ENCODE peak calls at places on chromosome 15, in seven cellular contexts. S, K, C, T, D, G and X are unnamed samples.

GRCh38 chr15:99158626-99159412 is 53.9 kb downstream of the SYNM start:
- DNase-seq in K (no peak), D (no peak), S (no peak), G (no peak), T (no peak), C (peak; percentile 24), X (no peak)

GRCh38 chr15:52256366-52256765 is 39.2 kb downstream of the MYO5C start:
- DNase-seq in S (peak; percentile 81), T (peak; percentile 89), D (peak; percentile 85), C (peak; percentile 88), K (peak; percentile 55), G (no peak), X (peak; percentile 37)

GRCh38 chr15:95432878-95433405 is 897.6 kb upstream of the NR2F2 start:
- DNase-seq in D (no peak), C (no peak), T (no peak), S (no peak), G (no peak), K (no peak), X (no peak)

GRCh38 chr15:68399096-68400065 is 32.6 kb downstream of the ITGA11 start:
- DNase-seq in T (no peak), K (no peak), D (no peak), G (no peak), S (no peak), C (no peak), X (no peak)

GRCh38 chr15:31437686-31438085 is 111.1 kb downstream of the KLF13 start:
- DNase-seq in G (no peak), K (no peak), D (no peak), S (no peak), T (peak; percentile 88), C (no peak), X (no peak)

GRCh38 chr15:29319823-29320222 is 50.2 kb upstream of the NSMCE3 start:
- DNase-seq in K (no peak), G (no peak), T (no peak), D (no peak), C (no peak), S (no peak), X (no peak)

GRCh38 chr15:69164807-69165636 is 4.6 kb downstream of the GLCE start:
- DNase-seq in D (no peak), C (no peak), S (no peak), G (no peak), K (no peak), T (no peak), X (no peak)

GRCh38 chr15:31261266-31262142 is 65.1 kb upstream of the KLF13 start:
- DNase-seq in K (no peak), C (peak; percentile 26), G (peak; percentile 85), T (no peak), D (no peak), S (no peak), X (no peak)

GRCh38 chr15:68815598-68815997 is 5.1 kb downstream of the ANP32A start:
- DNase-seq in C (no peak), S (no peak), G (no peak), K (no peak), T (no peak), D (no peak), X (no peak)

GRCh38 chr15:41498657-41499056 is 5.0 kb downstream of the ITPKA start:
- DNase-seq in K (no peak), T (no peak), G (no peak), S (no peak), D (no peak), C (no peak), X (no peak)

GRCh38 chr15:63231717-63232116 is 42.3 kb downstream of the RAB8B start:
- DNase-seq in S (no peak), K (no peak), G (no peak), C (no peak), D (no peak), T (no peak), X (no peak)

GRCh38 chr15:42581272-42581730 is 5.9 kb downstream of the STARD9 start:
- DNase-seq in D (peak; percentile 87), S (peak; percentile 63), K (peak; percentile 68), T (peak; percentile 88), G (no peak), C (peak; percentile 94), X (peak; percentile 90)

GRCh38 chr15:70679919-70680231 is 83.5 kb downstream of the UACA start:
- DNase-seq in C (no peak), S (no peak), T (no peak), K (no peak), G (no peak), D (no peak), X (no peak)
- TF ChIP-seq CTCF in C (peak; percentile 6), S (no peak), T (peak; percentile 35), K (peak; percentile 1), G (no peak), D (peak; percentile 18), X (no peak)

GRCh38 chr15:78076231-78077052 is 1.1 kb downstream of the TBC1D2B start:
- DNase-seq in T (peak; percentile 31), D (no peak), C (no peak), S (no peak), K (no peak), G (no peak), X (no peak)
- TF ChIP-seq CTCF in T (no peak), D (no peak), C (peak; percentile 49), S (peak; percentile 35), K (no peak), G (peak; percentile 9), X (no peak)

DNA sequence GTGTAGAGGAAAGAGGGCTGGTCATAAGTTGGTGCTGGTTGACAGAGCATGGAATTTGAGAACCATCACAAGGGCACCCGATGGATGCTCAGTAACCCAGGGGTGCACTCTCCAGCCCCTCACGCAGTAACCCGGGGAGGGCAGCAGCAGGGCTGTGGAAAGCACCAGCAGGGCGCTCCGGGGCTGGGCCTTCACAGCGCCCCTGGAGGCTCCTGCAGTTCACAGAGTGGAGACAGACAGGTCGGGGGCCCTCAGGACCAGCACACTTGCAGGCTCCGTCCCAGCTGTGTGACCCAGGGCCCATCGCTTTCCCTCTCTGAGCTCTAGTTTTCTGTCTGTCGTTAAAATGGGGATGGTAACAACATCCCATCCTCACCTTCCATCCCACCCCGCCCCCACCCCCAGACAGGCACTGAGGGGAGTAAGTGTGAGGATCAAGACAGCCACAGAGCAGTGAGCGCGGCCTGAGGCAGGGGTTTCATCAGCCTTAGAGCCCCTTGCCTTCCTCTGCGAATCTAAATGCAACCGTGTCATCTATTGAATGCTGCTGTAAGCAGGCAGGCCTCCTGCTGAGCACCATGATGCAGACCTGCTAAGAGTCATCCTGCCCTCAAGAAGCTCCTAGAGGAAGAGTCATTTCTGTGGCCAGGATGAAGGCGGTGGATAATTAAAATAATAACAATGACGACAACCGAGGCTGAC is 90.2 kb upstream of the LINGO1 start:
- DNase-seq in C (peak; percentile 69), T (no peak), D (no peak), G (no peak), S (no peak), K (no peak), X (no peak)
- TF ChIP-seq CTCF in C (peak; percentile 56), T (no peak), D (no peak), G (no peak), S (no peak), K (no peak), X (no peak)

GRCh38 chr15:70495988-70496387 is 267.4 kb downstream of the UACA start:
- DNase-seq in K (no peak), T (no peak), C (no peak), D (no peak), G (no peak), S (no peak), X (no peak)
- TF ChIP-seq CTCF in K (no peak), T (no peak), C (no peak), D (no peak), G (no peak), S (no peak), X (no peak)

DNA sequence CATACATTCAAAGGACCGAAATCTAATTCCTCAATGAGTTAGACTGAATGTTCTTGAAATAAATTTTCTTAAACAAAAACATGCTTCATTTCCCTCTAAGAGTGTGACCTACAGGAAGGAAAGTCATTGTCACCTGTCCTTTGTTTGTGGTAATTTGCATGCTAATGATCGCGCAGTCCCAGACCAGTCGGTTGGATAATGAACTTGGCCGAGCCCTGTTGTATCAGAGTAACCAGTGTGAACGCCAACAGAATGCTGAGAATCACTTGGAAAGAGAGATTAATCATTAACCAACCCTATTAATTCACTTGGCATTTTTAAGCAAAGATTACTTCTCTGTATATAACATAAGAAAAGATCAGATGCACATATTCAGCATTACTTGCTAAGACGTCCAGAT is 8.1 kb upstream of the ARNT2 start:
- DNase-seq in T (no peak), C (no peak), D (no peak), G (no peak), K (no peak), S (no peak), X (no peak)
- TF ChIP-seq CTCF in T (no peak), C (no peak), D (no peak), G (no peak), K (no peak), S (no peak), X (no peak)